ENCODE peak calls at places on chromosomes 4 and X, in seven cellular contexts. W is mammary epithelial cell, F is A549, Q is upper lobe of right lung, Y is psoas muscle, E is aorta, A is cardiac muscle cell. G is an unnamed sample.
A peak's percentile ranks its signal among the peaks of the same experiment; 100 is the strongest.

GRCh38 chr4:105990933-105991332 is 95.7 kb downstream of the NPNT start:
- DNase-seq in W (peak; percentile 97), F (no peak), Q (peak; percentile 78), Y (peak; percentile 97), E (peak; percentile 88), A (no peak), G (peak; percentile 84)

GRCh38 chrX:20595928-20596550 is 329.3 kb upstream of the RPS6KA3 start:
- DNase-seq in W (peak; percentile 69), F (no peak), Q (no peak), Y (no peak), E (no peak), A (no peak), G (no peak)

GRCh38 chr4:183255487-183255886 is 64.6 kb downstream of the CLDN22 start:
- DNase-seq in W (no peak), F (no peak), Q (no peak), Y (no peak), E (no peak), A (no peak), G (no peak)

GRCh38 chr4:7533267-7533666 is 98.5 kb upstream of the PSAPL1 start:
- DNase-seq in W (no peak), F (no peak), Q (no peak), Y (no peak), E (no peak), A (no peak), G (no peak)

GRCh38 chr4:95898226-95898625 is 58.3 kb downstream of the PDHA2 start:
- DNase-seq in W (no peak), F (no peak), Q (no peak), Y (no peak), E (no peak), A (no peak), G (no peak)

GRCh38 chrX:45986971-45987370 is 558.2 kb downstream of the ZNF674 start:
- DNase-seq in W (peak; percentile 19), F (peak; percentile 1), Q (no peak), Y (no peak), E (no peak), A (no peak), G (no peak)

GRCh38 chr4:10079951-10080873 is 36.4 kb downstream of the WDR1 start:
- DNase-seq in W (no peak), F (no peak), Q (peak; percentile 46), Y (no peak), E (peak; percentile 32), A (no peak), G (no peak)

GRCh38 chr4:147790412-147790811 is 58.5 kb downstream of the ARHGAP10 start:
- DNase-seq in W (peak; percentile 34), F (no peak), Q (no peak), Y (no peak), E (no peak), A (no peak), G (no peak)

GRCh38 chr4:157600583-157600982 is 380.1 kb downstream of the GRIA2 start:
- DNase-seq in W (no peak), F (no peak), Q (no peak), Y (no peak), E (no peak), A (no peak), G (no peak)

GRCh38 chrX:49263631-49264030 is 879 bp downstream of the FOXP3 start:
- DNase-seq in W (no peak), F (no peak), Q (no peak), Y (no peak), E (no peak), A (no peak), G (no peak)

GRCh38 chr4:150814873-150815272 is 200.2 kb downstream of the LRBA start:
- DNase-seq in W (no peak), F (no peak), Q (no peak), Y (no peak), E (no peak), A (no peak), G (no peak)

GRCh38 chr4:70624226-70624793 is 4.2 kb upstream of the ENAM start:
- DNase-seq in W (no peak), F (no peak), Q (no peak), Y (no peak), E (no peak), A (no peak), G (no peak)

GRCh38 chr4:62548108-62548524 is 1348.0 kb downstream of the ADGRL3 start:
- DNase-seq in W (no peak), F (no peak), Q (no peak), Y (peak; percentile 67), E (peak; percentile 69), A (no peak), G (no peak)

GRCh38 chrX:74492720-74493201 is 71.5 kb downstream of the SLC16A2 start:
- DNase-seq in W (no peak), F (no peak), Q (no peak), Y (no peak), E (no peak), A (peak; percentile 27), G (no peak)

GRCh38 chrX:112051546-112051945 is 31.0 kb downstream of the TRPC5 start:
- DNase-seq in W (no peak), F (no peak), Q (no peak), Y (no peak), E (no peak), A (no peak), G (no peak)

GRCh38 chrX:39739585-39739984 is 358.2 kb downstream of the BCOR start:
- DNase-seq in W (no peak), F (no peak), Q (no peak), Y (no peak), E (no peak), A (no peak), G (no peak)

GRCh38 chr4:1192091-1192492 is 19.7 kb upstream of the SPON2 start:
- DNase-seq in W (peak; percentile 86), F (peak; percentile 80), Q (peak; percentile 78), Y (peak; percentile 91), E (peak; percentile 92), A (no peak), G (peak; percentile 89)

GRCh38 chr4:53113433-53114215 is 251.5 kb downstream of the RASL11B start:
- DNase-seq in W (no peak), F (no peak), Q (no peak), Y (no peak), E (no peak), A (no peak), G (no peak)

GRCh38 chr4:60683357-60683756 is 516.8 kb upstream of the ADGRL3 start:
- DNase-seq in W (peak; percentile 69), F (no peak), Q (no peak), Y (no peak), E (no peak), A (no peak), G (no peak)

GRCh38 chr4:14445882-14446281 is 556.4 kb upstream of the CPEB2 start:
- DNase-seq in W (peak; percentile 87), F (no peak), Q (no peak), Y (no peak), E (no peak), A (no peak), G (peak; percentile 4)
- H3K27ac ChIP-seq in W (peak overlapping the region; percentile 86), F (no peak overlapping the region), Q (no peak overlapping the region), Y (no peak overlapping the region), E (no peak overlapping the region), A (no peak overlapping the region), G (no peak overlapping the region)

DNA sequence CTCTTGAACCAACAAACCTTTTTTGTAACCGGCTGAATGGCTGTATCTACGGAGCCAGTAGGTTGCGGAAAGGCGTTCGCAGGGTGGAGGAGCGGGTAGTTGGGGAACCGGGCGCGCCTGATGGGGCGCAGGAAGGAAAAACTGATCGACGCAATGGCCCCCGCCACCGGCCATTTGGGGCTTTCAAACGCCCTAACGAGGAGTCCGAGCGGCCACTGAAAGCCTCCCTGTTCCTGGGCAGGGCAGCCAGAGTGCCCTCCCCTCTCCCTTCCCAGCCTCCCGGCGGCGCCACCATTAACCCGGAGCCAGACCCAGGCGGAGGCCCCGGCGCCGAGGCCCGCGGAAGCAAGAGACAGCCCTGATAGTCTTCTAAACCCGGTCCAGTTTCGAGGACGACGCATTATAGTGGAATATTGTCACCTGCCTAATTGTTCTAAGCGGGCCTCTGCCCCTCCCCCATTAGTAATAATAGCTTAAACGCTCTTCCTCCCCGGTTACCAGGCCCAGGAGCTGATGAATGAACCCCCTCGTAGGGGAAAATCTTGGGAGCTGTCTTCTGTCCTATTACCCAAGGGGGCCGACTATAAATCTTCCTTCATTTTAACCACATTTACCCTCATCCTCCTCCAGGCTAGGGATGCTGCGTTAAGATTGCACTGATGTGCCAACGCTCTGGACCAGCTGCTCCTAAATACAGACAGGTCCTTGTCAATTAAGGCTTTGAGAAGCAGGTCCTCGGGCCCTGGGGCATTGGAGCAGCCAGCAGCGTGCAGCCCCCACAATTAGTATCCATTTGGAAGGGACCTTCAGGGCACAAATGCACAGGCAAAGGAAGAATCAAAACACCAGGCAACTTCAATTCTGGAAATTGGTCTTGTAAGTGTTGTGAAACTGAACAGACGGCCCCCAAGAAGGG is 61.6 kb upstream of the TMEM33 start:
- DNase-seq in W (no peak), F (no peak), Q (no peak), Y (no peak), E (no peak), A (no peak), G (no peak)
- H3K27ac ChIP-seq in W (no peak overlapping the region), F (no peak overlapping the region), Q (no peak overlapping the region), Y (no peak overlapping the region), E (no peak overlapping the region), A (no peak overlapping the region), G (no peak overlapping the region)

GRCh38 chrX:47172971-47173792 is 20.4 kb upstream of the UBA1 start:
- DNase-seq in W (no peak), F (no peak), Q (peak; percentile 16), Y (no peak), E (peak; percentile 19), A (no peak), G (no peak)

GRCh38 chrX:47174376-47174775 is 19.3 kb upstream of the UBA1 start:
- DNase-seq in W (no peak), F (no peak), Q (no peak), Y (no peak), E (peak; percentile 43), A (no peak), G (no peak)

GRCh38 chrX:47176101-47176740 is 17.4 kb upstream of the UBA1 start:
- DNase-seq in W (no peak), F (no peak), Q (no peak), Y (no peak), E (peak; percentile 37), A (no peak), G (no peak)

GRCh38 chrX:47175588-47175980 is 18.0 kb upstream of the UBA1 start:
- DNase-seq in W (no peak), F (no peak), Q (no peak), Y (no peak), E (peak; percentile 26), A (no peak), G (no peak)

GRCh38 chrX:47174846-47175587 is 18.6 kb upstream of the UBA1 start:
- DNase-seq in W (no peak), F (no peak), Q (no peak), Y (no peak), E (peak; percentile 17), A (no peak), G (no peak)
- H3K27ac ChIP-seq in W (no peak overlapping the region), F (no peak overlapping the region), Q (no peak overlapping the region), Y (no peak overlapping the region), E (no peak overlapping the region), A (no peak overlapping the region), G (no peak overlapping the region)

DNA sequence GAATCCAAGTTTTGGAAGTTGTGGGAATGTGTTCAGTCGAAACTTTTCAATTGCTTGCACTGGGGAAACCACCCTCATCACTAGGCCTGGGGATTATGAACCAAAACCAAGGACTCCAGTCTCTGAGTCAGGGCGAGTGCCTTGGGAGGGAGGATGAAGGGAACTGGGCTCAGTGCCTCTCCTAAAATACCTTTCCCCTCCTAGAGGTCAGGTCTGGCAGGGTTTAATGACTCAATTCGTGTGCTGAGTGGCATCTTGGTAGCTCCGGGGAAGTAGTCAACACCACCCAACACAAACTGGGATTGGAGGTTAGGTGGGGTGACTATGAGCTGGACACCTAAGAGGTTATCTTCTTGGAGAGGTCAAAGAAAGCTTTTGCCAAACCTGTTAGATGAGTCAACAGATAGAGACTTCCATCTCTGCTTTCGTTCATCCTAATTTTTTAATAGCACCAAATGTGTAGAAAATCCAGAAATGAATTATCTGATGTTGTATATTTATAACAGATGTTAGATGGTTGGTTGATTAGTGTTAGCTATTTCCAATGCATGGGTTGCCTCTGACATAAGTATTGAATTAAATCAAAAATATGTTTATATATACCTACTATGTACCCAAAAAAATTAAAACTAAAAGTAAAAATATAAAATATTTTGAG is 202.8 kb downstream of the SHROOM3 start:
- DNase-seq in W (peak; percentile 86), F (no peak), Q (no peak), Y (no peak), E (peak; percentile 60), A (no peak), G (no peak)
- H3K27ac ChIP-seq in W (peak overlapping the region; percentile 88), F (no peak overlapping the region), Q (no peak overlapping the region), Y (no peak overlapping the region), E (peak overlapping the region; percentile 32), A (no peak overlapping the region), G (no peak overlapping the region)